ENCODE peak calls at places on chromosomes 4 and X, in five cellular contexts. H is effector memory CD8-positive, alpha-beta T cell; Q is central memory CD8-positive, alpha-beta T cell; R is BJ; J is ureter. S is an unnamed sample.
A peak's percentile ranks its signal among the peaks of the same experiment; 100 is the strongest.

GRCh38 chr4:52588771-52589591 is 70.1 kb downstream of the USP46 start:
- DNase-seq in Q (no peak), H (no peak), J (no peak), R (no peak), S (peak; percentile 66)

GRCh38 chr4:163564221-163564720 is 69.8 kb downstream of the TMA16 start:
- DNase-seq in H (no peak), R (no peak), J (no peak), Q (no peak), S (no peak)

GRCh38 chr4:149017022-149017734 is 575.0 kb upstream of the NR3C2 start:
- DNase-seq in J (no peak), Q (no peak), H (no peak), R (no peak), S (no peak)

GRCh38 chrX:72349190-72349589 is 43.5 kb upstream of the CITED1 start:
- DNase-seq in Q (no peak), R (no peak), J (no peak), H (no peak), S (no peak)

GRCh38 chrX:16839852-16840460 is 30.2 kb downstream of the RBBP7 start:
- DNase-seq in R (peak; percentile 27), J (no peak), Q (no peak), H (no peak), S (no peak)

GRCh38 chr4:182280439-182281111 is 37.4 kb downstream of the TENM3 start:
- DNase-seq in H (no peak), R (no peak), Q (no peak), J (no peak), S (no peak)

GRCh38 chrX:13304052-13304451 is 15.8 kb downstream of the ATXN3L start:
- DNase-seq in Q (no peak), J (no peak), H (no peak), R (no peak), S (no peak)

GRCh38 chrX:30888526-30889146 is 418 bp downstream of the TAB3 start:
- DNase-seq in J (no peak), Q (no peak), H (peak; percentile 8), R (no peak), S (no peak)

GRCh38 chr4:174681723-174682300 is 147.2 kb downstream of the GLRA3 start:
- DNase-seq in R (no peak), J (no peak), Q (no peak), H (no peak), S (no peak)

GRCh38 chrX:134460861-134461218 is 875 bp downstream of the HPRT1 start:
- DNase-seq in H (no peak), Q (no peak), R (no peak), J (no peak), S (no peak)

GRCh38 chr4:76526585-76526990 is 91.6 kb downstream of the SHROOM3 start:
- DNase-seq in J (no peak), H (no peak), Q (no peak), R (no peak), S (peak; percentile 13)

GRCh38 chr4:186104114-186104894 is at the start of gene FAM149A:
- DNase-seq in R (no peak), Q (no peak), J (peak; percentile 69), H (peak; percentile 41), S (no peak)

GRCh38 chr4:137509855-137510282 is 22.4 kb downstream of the PCDH18 start:
- DNase-seq in Q (no peak), J (no peak), H (no peak), R (no peak), S (no peak)

GRCh38 chr4:183797041-183797444 is 108.1 kb upstream of the STOX2 start:
- DNase-seq in R (no peak), Q (no peak), H (no peak), J (no peak), S (no peak)

GRCh38 chr4:52100062-52100461 is 49.0 kb downstream of the SPATA18 start:
- DNase-seq in Q (no peak), H (no peak), J (no peak), R (no peak), S (no peak)

GRCh38 chr4:24473309-24473721 is 111.0 kb downstream of the DHX15 start:
- DNase-seq in H (no peak), Q (no peak), R (no peak), J (peak; percentile 53), S (no peak)

GRCh38 chrX:152641996-152642395 is 4.3 kb downstream of the GABRQ start:
- DNase-seq in J (no peak), H (no peak), R (no peak), Q (no peak), S (no peak)

GRCh38 chr4:98645527-98645926 is 12.9 kb downstream of the TSPAN5 start:
- DNase-seq in H (no peak), J (no peak), Q (no peak), R (no peak), S (no peak)

GRCh38 chr4:108902769-108903168 is 139.9 kb upstream of the ETNPPL start:
- DNase-seq in Q (no peak), R (no peak), J (no peak), H (no peak), S (no peak)

GRCh38 chr4:139665690-139666529 is at the start of gene MGST2:
- DNase-seq in J (peak; percentile 85), H (no peak), Q (no peak), R (no peak), S (no peak)

GRCh38 chrX:17846045-17846444 is 15.1 kb downstream of the RAI2 start:
- DNase-seq in J (no peak), Q (no peak), H (no peak), R (no peak), S (no peak)

GRCh38 chr4:66662620-66663019 is 882.7 kb downstream of the CENPC start:
- DNase-seq in Q (no peak), J (no peak), R (no peak), H (no peak), S (no peak)

GRCh38 chr4:163902417-163902816 is 407.9 kb downstream of the TMA16 start:
- DNase-seq in R (no peak), Q (no peak), H (no peak), J (no peak), S (no peak)

GRCh38 chr4:55272576-55272975 is 73.5 kb upstream of the SRD5A3 start:
- DNase-seq in J (no peak), R (no peak), H (no peak), Q (no peak), S (no peak)

GRCh38 chr4:1315306-1315705 is 25.6 kb downstream of the MAEA start:
- DNase-seq in Q (no peak), R (no peak), H (no peak), J (no peak), S (no peak)

GRCh38 chr4:17103231-17103630 is 204.8 kb upstream of the LDB2 start:
- DNase-seq in J (no peak), R (peak; percentile 57), H (no peak), Q (no peak), S (peak; percentile 84)

GRCh38 chrX:17374619-17375360 is at the start of gene NHS:
- DNase-seq in J (peak; percentile 78), H (no peak), R (no peak), Q (no peak), S (peak; percentile 16)

GRCh38 chrX:125131146-125131545 is 188.5 kb upstream of the TEX13C start:
- DNase-seq in J (no peak), H (no peak), Q (no peak), R (no peak), S (no peak)

GRCh38 chr4:6806924-6807676 is 24.6 kb downstream of the KIAA0232 start:
- DNase-seq in H (no peak), Q (no peak), R (no peak), J (no peak), S (no peak)

GRCh38 chrX:49192722-49193328 is 6.7 kb upstream of the PRICKLE3 start:
- DNase-seq in Q (no peak), H (no peak), R (no peak), J (no peak), S (no peak)

GRCh38 chr4:22192302-22192645 is 243.7 kb upstream of the KCNIP4 start:
- DNase-seq in Q (no peak), J (no peak), H (no peak), R (no peak), S (no peak)

GRCh38 chrX:130498653-130499274 is 97.0 kb downstream of the RBMX2 start:
- DNase-seq in J (no peak), R (no peak), H (no peak), Q (no peak), S (no peak)

GRCh38 chr4:142778430-142778829 is 67.7 kb downstream of the INPP4B start:
- DNase-seq in R (no peak), H (no peak), J (no peak), Q (no peak), S (peak; percentile 15)

GRCh38 chr4:24794916-24795665 is at the start of gene SOD3:
- DNase-seq in Q (no peak), R (peak; percentile 69), H (no peak), J (peak; percentile 87), S (peak; percentile 74)

GRCh38 chrX:153708415-153708814 is 15.8 kb downstream of the BCAP31 start:
- DNase-seq in R (peak; percentile 39), Q (no peak), H (no peak), J (peak; percentile 81), S (peak; percentile 33)

GRCh38 chr4:109128589-109128988 is 173.9 kb downstream of the COL25A1 start:
- DNase-seq in H (no peak), R (no peak), J (no peak), Q (no peak), S (no peak)

GRCh38 chr4:13476915-13477314 is 7.2 kb downstream of the RAB28 start:
- DNase-seq in Q (no peak), J (no peak), H (no peak), R (peak; percentile 76), S (peak; percentile 54)

GRCh38 chr4:69092190-69092589 is 4.1 kb upstream of the UGT2B7 start:
- DNase-seq in J (no peak), R (no peak), H (no peak), Q (no peak), S (peak; percentile 37)

GRCh38 chr4:104749062-104749461 is 254.4 kb upstream of the CXXC4 start:
- DNase-seq in Q (no peak), J (no peak), H (no peak), R (no peak), S (no peak)

GRCh38 chr4:142248946-142249345 is 597.2 kb downstream of the INPP4B start:
- DNase-seq in R (peak; percentile 31), Q (no peak), J (no peak), H (no peak), S (peak; percentile 74)